ENCODE peak calls at places on chromosomes 11 and 22, in nine cellular contexts. U, C, A, W, S, E, F, B and K are unnamed samples.

GRCh38 chr22:30267382-30268302 is 991 bp upstream of the OSM start:
- DNase-seq in U (no peak), C (no peak), A (no peak), W (no peak), S (no peak), E (no peak), F (no peak), B (no peak), K (no peak)

GRCh38 chr22:19756288-19757128 is 4.1 kb upstream of the TBX1 start:
- DNase-seq in U (no peak), C (no peak), A (no peak), W (no peak), S (no peak), E (no peak), F (no peak), B (peak), K (peak)

GRCh38 chr11:1891831-1892115 is at the start of gene PRR33:
- DNase-seq in U (no peak), C (no peak), A (no peak), W (no peak), S (no peak), E (no peak), F (no peak), B (no peak), K (no peak)

GRCh38 chr11:12087075-12087775 is 23.2 kb upstream of the MICAL2 start:
- DNase-seq in U (peak), C (peak), A (no peak), W (peak), S (no peak), E (no peak), F (peak), B (no peak), K (peak)

GRCh38 chr22:19290400-19291217 is 910 bp downstream of the CLTCL1 start:
- DNase-seq in U (no peak), C (no peak), A (no peak), W (no peak), S (no peak), E (no peak), F (no peak), B (no peak), K (peak)

GRCh38 chr11:30855383-30856006 is 269.3 kb upstream of the MPPED2 start:
- DNase-seq in U (no peak), C (no peak), A (no peak), W (no peak), S (no peak), E (no peak), F (peak), B (peak), K (peak)

GRCh38 chr11:122758361-122758760 is 79.9 kb upstream of the CRTAM start:
- DNase-seq in U (no peak), C (no peak), A (no peak), W (no peak), S (peak), E (no peak), F (no peak), B (peak), K (peak)

GRCh38 chr11:14768789-14769188 is 123.2 kb downstream of the CYP2R1 start:
- DNase-seq in U (no peak), C (no peak), A (no peak), W (no peak), S (no peak), E (no peak), F (no peak), B (no peak), K (no peak)

GRCh38 chr11:58625826-58626460 is 3.5 kb downstream of the CNTF start:
- DNase-seq in U (peak), C (no peak), A (no peak), W (peak), S (no peak), E (no peak), F (peak), B (no peak), K (no peak)

GRCh38 chr11:134261626-134262488 is 8.5 kb downstream of the ACAD8 start:
- DNase-seq in U (no peak), C (no peak), A (no peak), W (peak), S (no peak), E (no peak), F (peak), B (peak), K (peak)

GRCh38 chr11:110606415-110606814 is 105.8 kb downstream of the ARHGAP20 start:
- DNase-seq in U (no peak), C (no peak), A (no peak), W (no peak), S (no peak), E (no peak), F (no peak), B (no peak), K (peak)

GRCh38 chr11:34652191-34652958 is 31.5 kb downstream of the EHF start:
- DNase-seq in U (peak), C (no peak), A (no peak), W (no peak), S (no peak), E (no peak), F (no peak), B (no peak), K (no peak)

GRCh38 chr11:118605116-118605867 is 2.1 kb upstream of the PHLDB1 start:
- DNase-seq in U (peak), C (no peak), A (no peak), W (peak), S (peak), E (no peak), F (peak), B (peak), K (no peak)